ENCODE peak calls at places on chromosome 14, in eight cellular contexts. One of them, this sample, is unnamed.

GRCh38 chr14:34064349-34064748 is 113.5 kb upstream of the EGLN3 start:
- DNase-seq in posterior vena cava: peak; percentile 84
- DNase-seq in WTC11: no peak
- DNase-seq in SK-N-DZ: no peak
- DNase-seq in iPS-NIHi11: no peak
- DNase-seq in AG08396: no peak
- DNase-seq in LoVo: no peak
- DNase-seq in NCI-H526: no peak
- DNase-seq in this sample: no peak

GRCh38 chr14:93688794-93689193 is 99.5 kb downstream of the PRIMA1 start:
- DNase-seq in posterior vena cava: no peak
- DNase-seq in WTC11: no peak
- DNase-seq in SK-N-DZ: no peak
- DNase-seq in iPS-NIHi11: no peak
- DNase-seq in AG08396: no peak
- DNase-seq in LoVo: no peak
- DNase-seq in NCI-H526: no peak
- DNase-seq in this sample: no peak

GRCh38 chr14:103541944-103542544 is 13.0 kb downstream of the TRMT61A start:
- DNase-seq in posterior vena cava: no peak
- DNase-seq in WTC11: no peak
- DNase-seq in SK-N-DZ: no peak
- DNase-seq in iPS-NIHi11: peak; percentile 75
- DNase-seq in AG08396: no peak
- DNase-seq in LoVo: no peak
- DNase-seq in NCI-H526: no peak
- DNase-seq in this sample: no peak

GRCh38 chr14:34461334-34462131 is 507 bp downstream of the SPTSSA start:
- DNase-seq in posterior vena cava: no peak
- DNase-seq in WTC11: peak; percentile 59
- DNase-seq in SK-N-DZ: peak; percentile 74
- DNase-seq in iPS-NIHi11: peak; percentile 61
- DNase-seq in AG08396: peak; percentile 55
- DNase-seq in LoVo: peak; percentile 60
- DNase-seq in NCI-H526: peak; percentile 75
- DNase-seq in this sample: peak; percentile 58

GRCh38 chr14:78637489-78637888 is 467.3 kb downstream of the NRXN3 start:
- DNase-seq in posterior vena cava: no peak
- DNase-seq in WTC11: no peak
- DNase-seq in SK-N-DZ: no peak
- DNase-seq in iPS-NIHi11: no peak
- DNase-seq in AG08396: no peak
- DNase-seq in LoVo: no peak
- DNase-seq in NCI-H526: no peak
- DNase-seq in this sample: no peak

GRCh38 chr14:25009891-25010290 is 40.1 kb downstream of the STXBP6 start:
- DNase-seq in posterior vena cava: no peak
- DNase-seq in WTC11: no peak
- DNase-seq in SK-N-DZ: no peak
- DNase-seq in iPS-NIHi11: peak; percentile 26
- DNase-seq in AG08396: peak; percentile 15
- DNase-seq in LoVo: peak; percentile 72
- DNase-seq in NCI-H526: no peak
- DNase-seq in this sample: no peak

GRCh38 chr14:22653012-22653621 is 9.0 kb upstream of the OR6J1 start:
- DNase-seq in posterior vena cava: no peak
- DNase-seq in WTC11: peak; percentile 86
- DNase-seq in SK-N-DZ: peak; percentile 65
- DNase-seq in iPS-NIHi11: peak; percentile 83
- DNase-seq in AG08396: peak; percentile 80
- DNase-seq in LoVo: peak; percentile 83
- DNase-seq in NCI-H526: peak; percentile 72
- DNase-seq in this sample: peak; percentile 77

GRCh38 chr14:50839048-50839447 is 8.1 kb upstream of the NIN start:
- DNase-seq in posterior vena cava: no peak
- DNase-seq in WTC11: no peak
- DNase-seq in SK-N-DZ: no peak
- DNase-seq in iPS-NIHi11: no peak
- DNase-seq in AG08396: no peak
- DNase-seq in LoVo: no peak
- DNase-seq in NCI-H526: no peak
- DNase-seq in this sample: no peak

GRCh38 chr14:95157987-95158712 is 821 bp upstream of the DICER1 start:
- DNase-seq in posterior vena cava: no peak
- DNase-seq in WTC11: peak; percentile 32
- DNase-seq in SK-N-DZ: peak; percentile 2
- DNase-seq in iPS-NIHi11: peak; percentile 54
- DNase-seq in AG08396: peak; percentile 22
- DNase-seq in LoVo: no peak
- DNase-seq in NCI-H526: peak; percentile 83
- DNase-seq in this sample: peak; percentile 40

GRCh38 chr14:90545966-90546751 is 149.3 kb downstream of the CALM1 start:
- DNase-seq in posterior vena cava: peak; percentile 63
- DNase-seq in WTC11: no peak
- DNase-seq in SK-N-DZ: no peak
- DNase-seq in iPS-NIHi11: no peak
- DNase-seq in AG08396: no peak
- DNase-seq in LoVo: no peak
- DNase-seq in NCI-H526: peak; percentile 61
- DNase-seq in this sample: no peak

GRCh38 chr14:104978774-104979691 is 859 bp upstream of the AHNAK2 start:
- DNase-seq in posterior vena cava: peak; percentile 78
- DNase-seq in WTC11: peak; percentile 29
- DNase-seq in SK-N-DZ: no peak
- DNase-seq in iPS-NIHi11: no peak
- DNase-seq in AG08396: no peak
- DNase-seq in LoVo: no peak
- DNase-seq in NCI-H526: peak; percentile 45
- DNase-seq in this sample: no peak

GRCh38 chr14:23321572-23322547 is 603 bp downstream of the PABPN1 start:
- DNase-seq in posterior vena cava: no peak
- DNase-seq in WTC11: peak; percentile 21
- DNase-seq in SK-N-DZ: peak; percentile 29
- DNase-seq in iPS-NIHi11: peak; percentile 63
- DNase-seq in AG08396: peak; percentile 64
- DNase-seq in LoVo: peak; percentile 36
- DNase-seq in NCI-H526: peak; percentile 50
- DNase-seq in this sample: peak; percentile 34

GRCh38 chr14:24851837-24852236 is 198.1 kb downstream of the STXBP6 start:
- DNase-seq in posterior vena cava: no peak
- DNase-seq in WTC11: no peak
- DNase-seq in SK-N-DZ: no peak
- DNase-seq in iPS-NIHi11: no peak
- DNase-seq in AG08396: no peak
- DNase-seq in LoVo: no peak
- DNase-seq in NCI-H526: no peak
- DNase-seq in this sample: no peak

GRCh38 chr14:40417777-40418401 is 985.7 kb upstream of the FBXO33 start:
- DNase-seq in posterior vena cava: no peak
- DNase-seq in WTC11: peak; percentile 60
- DNase-seq in SK-N-DZ: peak; percentile 36
- DNase-seq in iPS-NIHi11: peak; percentile 79
- DNase-seq in AG08396: no peak
- DNase-seq in LoVo: peak; percentile 41
- DNase-seq in NCI-H526: peak; percentile 81
- DNase-seq in this sample: peak; percentile 63

GRCh38 chr14:53509227-53509822 is 356.2 kb upstream of the DDHD1 start:
- DNase-seq in posterior vena cava: no peak
- DNase-seq in WTC11: no peak
- DNase-seq in SK-N-DZ: no peak
- DNase-seq in iPS-NIHi11: no peak
- DNase-seq in AG08396: peak; percentile 51
- DNase-seq in LoVo: no peak
- DNase-seq in NCI-H526: no peak
- DNase-seq in this sample: no peak

GRCh38 chr14:72801381-72801812 is 92.5 kb downstream of the DPF3 start:
- DNase-seq in posterior vena cava: no peak
- DNase-seq in WTC11: no peak
- DNase-seq in SK-N-DZ: no peak
- DNase-seq in iPS-NIHi11: no peak
- DNase-seq in AG08396: peak; percentile 71
- DNase-seq in LoVo: peak; percentile 9
- DNase-seq in NCI-H526: no peak
- DNase-seq in this sample: no peak

GRCh38 chr14:104741108-104741802 is 11.7 kb upstream of the SIVA1 start:
- DNase-seq in posterior vena cava: no peak
- DNase-seq in WTC11: no peak
- DNase-seq in SK-N-DZ: no peak
- DNase-seq in iPS-NIHi11: no peak
- DNase-seq in AG08396: no peak
- DNase-seq in LoVo: no peak
- DNase-seq in NCI-H526: no peak
- DNase-seq in this sample: no peak

GRCh38 chr14:103904493-103905107 is 23.7 kb upstream of the TDRD9 start:
- DNase-seq in posterior vena cava: no peak
- DNase-seq in WTC11: no peak
- DNase-seq in SK-N-DZ: peak; percentile 52
- DNase-seq in iPS-NIHi11: no peak
- DNase-seq in AG08396: no peak
- DNase-seq in LoVo: no peak
- DNase-seq in NCI-H526: no peak
- DNase-seq in this sample: no peak

GRCh38 chr14:49463146-49463545 is 123.0 kb downstream of the RPS29 start:
- DNase-seq in posterior vena cava: no peak
- DNase-seq in WTC11: no peak
- DNase-seq in SK-N-DZ: no peak
- DNase-seq in iPS-NIHi11: no peak
- DNase-seq in AG08396: no peak
- DNase-seq in LoVo: no peak
- DNase-seq in NCI-H526: no peak
- DNase-seq in this sample: no peak

GRCh38 chr14:105473033-105473676 is 1.5 kb upstream of the CRIP2 start:
- DNase-seq in posterior vena cava: no peak
- DNase-seq in WTC11: no peak
- DNase-seq in SK-N-DZ: no peak
- DNase-seq in iPS-NIHi11: no peak
- DNase-seq in AG08396: peak; percentile 60
- DNase-seq in LoVo: no peak
- DNase-seq in NCI-H526: no peak
- DNase-seq in this sample: no peak

GRCh38 chr14:68395585-68395984 is 397.3 kb downstream of the ZFP36L1 start:
- DNase-seq in posterior vena cava: no peak
- DNase-seq in WTC11: no peak
- DNase-seq in SK-N-DZ: no peak
- DNase-seq in iPS-NIHi11: no peak
- DNase-seq in AG08396: peak; percentile 33
- DNase-seq in LoVo: no peak
- DNase-seq in NCI-H526: no peak
- DNase-seq in this sample: no peak

GRCh38 chr14:92980866-92981265 is 57.9 kb downstream of the CHGA start:
- DNase-seq in posterior vena cava: peak; percentile 22
- DNase-seq in WTC11: no peak
- DNase-seq in SK-N-DZ: no peak
- DNase-seq in iPS-NIHi11: no peak
- DNase-seq in AG08396: no peak
- DNase-seq in LoVo: no peak
- DNase-seq in NCI-H526: no peak
- DNase-seq in this sample: no peak

GRCh38 chr14:34873591-34874385 is 1.4 kb downstream of the BAZ1A start:
- DNase-seq in posterior vena cava: peak; percentile 96
- DNase-seq in WTC11: peak; percentile 78
- DNase-seq in SK-N-DZ: peak; percentile 87
- DNase-seq in iPS-NIHi11: peak; percentile 69
- DNase-seq in AG08396: peak; percentile 68
- DNase-seq in LoVo: peak; percentile 81
- DNase-seq in NCI-H526: peak; percentile 92
- DNase-seq in this sample: peak; percentile 62

This sample was measured in HEK293T.